ENCODE peak calls at places on chromosomes 5 and 9, in six cellular contexts. R, D, G, B, K and A are unnamed samples.

GRCh38 chr5:173542159-173542558 is 74.3 kb downstream of the BOD1 start:
- DNase-seq in R (no peak), D (no peak), G (no peak), B (no peak), K (no peak), A (no peak)

GRCh38 chr5:173954671-173955605 is 34.0 kb upstream of the C5orf47 start:
- DNase-seq in R (peak), D (peak), G (no peak), B (no peak), K (peak), A (no peak)

GRCh38 chr9:69857131-69857530 is 36.5 kb downstream of the CFAP95 start:
- DNase-seq in R (no peak), D (peak), G (no peak), B (no peak), K (peak), A (no peak)

GRCh38 chr5:172496671-172497371 is 42.5 kb upstream of the SH3PXD2B start:
- DNase-seq in R (no peak), D (peak), G (no peak), B (no peak), K (peak), A (no peak)

GRCh38 chr5:128172102-128172501 is 88.5 kb downstream of the SLC12A2 start:
- DNase-seq in R (no peak), D (no peak), G (no peak), B (no peak), K (no peak), A (no peak)

GRCh38 chr5:126030698-126031097 is 392.5 kb upstream of the GRAMD2B start:
- DNase-seq in R (no peak), D (no peak), G (no peak), B (no peak), K (no peak), A (no peak)

GRCh38 chr9:93139365-93140182 is 5.5 kb upstream of the NINJ1 start:
- DNase-seq in R (no peak), D (no peak), G (no peak), B (no peak), K (no peak), A (no peak)

GRCh38 chr5:174294891-174295620 is 249.6 kb downstream of the NSG2 start:
- DNase-seq in R (no peak), D (no peak), G (no peak), B (no peak), K (no peak), A (no peak)

GRCh38 chr9:7342229-7342628 is 457.3 kb downstream of the DMAC1 start:
- DNase-seq in R (no peak), D (no peak), G (no peak), B (no peak), K (no peak), A (no peak)

GRCh38 chr9:26219961-26220360 is 541.7 kb upstream of the TUSC1 start:
- DNase-seq in R (no peak), D (no peak), G (no peak), B (no peak), K (no peak), A (no peak)

GRCh38 chr9:19252174-19252884 is 21.8 kb downstream of the DENND4C start:
- DNase-seq in R (no peak), D (no peak), G (no peak), B (no peak), K (no peak), A (no peak)
- H3K27ac ChIP-seq in R (no peak), D (no peak), G (no peak), B (no peak), K (no peak), A (no peak)

GRCh38 chr5:82674718-82675117 is 396.6 kb upstream of the RPS23 start:
- DNase-seq in R (no peak), D (no peak), G (no peak), B (no peak), K (no peak), A (no peak)

GRCh38 chr5:82669720-82670119 is 391.6 kb upstream of the RPS23 start:
- DNase-seq in R (no peak), D (no peak), G (no peak), B (no peak), K (no peak), A (no peak)

GRCh38 chr5:82673460-82673859 is 395.3 kb upstream of the RPS23 start:
- DNase-seq in R (no peak), D (no peak), G (no peak), B (no peak), K (no peak), A (no peak)

GRCh38 chr5:82666312-82666711 is 388.2 kb upstream of the RPS23 start:
- DNase-seq in R (no peak), D (no peak), G (no peak), B (no peak), K (no peak), A (no peak)

DNA sequence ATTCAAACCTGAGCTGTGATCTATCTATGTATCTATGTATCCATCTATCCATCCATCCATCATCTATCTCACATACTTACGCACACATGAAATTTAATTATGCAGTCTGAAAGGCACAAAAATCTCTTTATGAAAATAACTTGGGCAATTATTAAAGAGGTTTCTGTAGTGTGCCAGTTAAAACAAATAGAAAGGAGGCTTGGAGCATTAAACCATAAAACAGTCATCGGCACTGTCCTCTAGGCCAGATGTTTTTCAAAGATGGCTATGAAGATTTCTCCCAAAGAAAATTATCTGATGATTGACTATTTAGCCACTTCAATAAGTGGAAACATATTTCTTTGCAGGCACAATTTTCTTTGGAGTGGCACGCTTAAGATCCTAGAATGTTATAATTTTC is 392.5 kb upstream of the RPS23 start:
- DNase-seq in R (no peak), D (no peak), G (no peak), B (no peak), K (no peak), A (no peak)
- H3K27ac ChIP-seq in R (no peak), D (no peak), G (no peak), B (no peak), K (no peak), A (no peak)

DNA sequence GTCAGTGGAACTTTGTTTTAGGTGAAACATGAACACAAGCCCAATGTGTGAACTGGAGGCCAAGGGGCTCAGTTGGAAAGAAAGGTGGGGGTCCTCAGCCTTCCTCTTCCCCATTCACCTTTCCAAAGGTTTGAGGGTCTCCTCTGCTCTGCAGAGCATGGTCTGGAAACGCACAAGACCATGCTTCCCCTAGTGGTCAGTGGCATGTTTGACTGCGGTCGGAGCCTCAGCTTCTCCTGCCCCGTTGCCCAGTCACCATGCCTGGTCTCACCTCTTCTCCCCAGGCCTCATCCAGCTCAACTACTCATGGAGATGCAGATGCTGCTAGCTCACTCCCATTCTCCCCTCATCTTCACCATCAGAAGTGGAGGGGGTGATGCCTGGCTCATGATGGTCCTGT is 340.3 kb downstream of the GADD45G start:
- DNase-seq in R (no peak), D (no peak), G (no peak), B (no peak), K (no peak), A (no peak)
- H3K27ac ChIP-seq in R (no peak), D (no peak), G (no peak), B (no peak), K (no peak), A (no peak)

GRCh38 chr9:115118471-115119156 is 657 bp upstream of the TNC start:
- DNase-seq in R (peak), D (peak), G (peak), B (peak), K (peak), A (peak)
- H3K27ac ChIP-seq in R (peak), D (peak), G (peak), B (peak), K (peak), A (peak)